ENCODE peak calls at places on chromosomes 5 and 9, in six cellular contexts. O is H1, M is H9, Z is IMR-90, U is neuronal stem cell, Q is mesenchymal stem cell. A is an unnamed sample.

GRCh38 chr9:105676351-105676923 is 14.2 kb downstream of the TAL2 start:
- DNase-seq in O (no peak), M (no peak), Z (no peak), U (peak; percentile 88), Q (no peak), A (no peak)

GRCh38 chr9:20442461-20443319 is 179.6 kb downstream of the MLLT3 start:
- DNase-seq in O (no peak), M (no peak), Z (no peak), U (no peak), Q (no peak), A (no peak)

GRCh38 chr5:153084476-153084875 is 406.0 kb upstream of the GRIA1 start:
- DNase-seq in O (no peak), M (no peak), Z (no peak), U (no peak), Q (no peak), A (peak; percentile 2)

GRCh38 chr9:72384710-72385475 is 19.9 kb upstream of the ZFAND5 start:
- DNase-seq in O (no peak), M (no peak), Z (peak; percentile 37), U (no peak), Q (peak; percentile 20), A (no peak)

GRCh38 chr5:82274343-82275266 is 3.5 kb downstream of the RPS23 start:
- DNase-seq in O (peak; percentile 90), M (peak; percentile 93), Z (no peak), U (no peak), Q (no peak), A (no peak)

GRCh38 chr9:110742741-110743371 is 74.3 kb downstream of the MUSK start:
- DNase-seq in O (no peak), M (no peak), Z (peak; percentile 93), U (peak; percentile 41), Q (peak; percentile 53), A (no peak)

GRCh38 chr5:94901071-94901979 is 282.9 kb downstream of the SLF1 start:
- DNase-seq in O (no peak), M (no peak), Z (peak; percentile 22), U (no peak), Q (peak; percentile 62), A (no peak)

GRCh38 chr9:92669527-92669889 is 423 bp downstream of the IPPK start:
- DNase-seq in O (peak; percentile 56), M (no peak), Z (no peak), U (no peak), Q (peak; percentile 63), A (no peak)

GRCh38 chr5:57650360-57651069 is 167.9 kb upstream of the ACTBL2 start:
- DNase-seq in O (peak; percentile 49), M (peak; percentile 82), Z (peak; percentile 53), U (no peak), Q (peak; percentile 49), A (peak; percentile 86)

GRCh38 chr9:120935383-120935857 is 8.8 kb upstream of the TRAF1 start:
- DNase-seq in O (no peak), M (no peak), Z (peak; percentile 91), U (no peak), Q (peak; percentile 93), A (peak; percentile 55)
- H2AFZ ChIP-seq in O (no peak overlapping the region), M (no peak overlapping the region), Z (peak overlapping the region; percentile 78), U (no peak overlapping the region), Q (peak overlapping the region; percentile 81), A (no peak overlapping the region)

GRCh38 chr9:32915802-32916201 is 85.6 kb downstream of the APTX start:
- DNase-seq in O (no peak), M (no peak), Z (no peak), U (no peak), Q (no peak), A (no peak)
- H4K91ac ChIP-seq in O (no peak overlapping the region), M (no peak overlapping the region), Z (no peak overlapping the region), U (no peak overlapping the region), Q (no peak overlapping the region), A (no peak overlapping the region)

GRCh38 chr9:69395718-69396117 is 70.7 kb downstream of the ENTREP1 start:
- DNase-seq in O (no peak), M (no peak), Z (no peak), U (no peak), Q (no peak), A (no peak)
- H3K23ac ChIP-seq in O (no peak overlapping the region), M (no peak overlapping the region), Z (no peak overlapping the region), U (no peak overlapping the region), Q (no peak overlapping the region), A (no peak overlapping the region)

DNA sequence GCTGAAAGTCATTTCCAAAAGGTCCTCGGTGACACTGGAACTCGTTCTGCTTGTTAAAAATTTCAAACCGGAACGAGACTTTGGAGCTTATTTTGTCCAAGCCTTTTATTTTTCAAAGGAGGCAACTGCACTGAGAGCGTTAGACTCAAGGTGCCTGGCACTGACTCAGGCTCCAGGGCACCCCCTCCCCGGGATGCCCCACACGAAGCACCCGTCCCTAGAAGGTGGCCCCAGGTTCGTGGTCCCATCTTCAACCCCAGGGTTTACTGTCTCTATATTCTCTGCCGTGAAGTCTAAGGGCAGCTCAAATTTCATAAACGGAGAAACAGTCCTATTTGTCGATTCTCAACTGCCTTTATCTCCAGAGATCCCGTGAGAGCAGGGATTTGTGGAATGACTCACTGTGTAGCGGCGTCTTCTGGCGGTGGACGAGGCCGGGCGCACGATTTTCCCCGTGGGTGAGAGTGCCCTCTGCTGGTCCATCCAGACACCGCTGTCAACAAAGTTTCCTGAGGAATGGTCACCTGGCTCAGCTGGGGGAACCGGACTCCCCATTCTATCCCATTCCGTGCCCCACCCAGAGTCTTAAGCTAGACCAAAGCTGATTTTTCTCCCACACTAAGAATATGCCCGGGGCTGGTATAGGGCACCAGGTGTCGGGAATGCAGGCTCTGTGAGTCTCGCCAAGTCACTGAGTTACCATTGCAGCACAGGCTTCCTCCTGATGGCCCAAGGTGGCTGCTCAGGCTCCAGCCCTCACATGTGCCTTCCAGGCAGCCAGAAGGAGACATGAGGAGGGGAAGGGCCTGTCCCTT is 27.1 kb upstream of the SLC6A19 start:
- DNase-seq in O (peak; percentile 90), M (peak; percentile 75), Z (peak; percentile 74), U (no peak), Q (peak; percentile 79), A (peak; percentile 10)
- H2AFZ ChIP-seq in O (no peak overlapping the region), M (no peak overlapping the region), Z (peak overlapping the region; percentile 49), U (no peak overlapping the region), Q (no peak overlapping the region), A (no peak overlapping the region)

GRCh38 chr9:107691649-107692048 is 202.1 kb upstream of the KLF4 start:
- DNase-seq in O (no peak), M (no peak), Z (no peak), U (no peak), Q (no peak), A (no peak)
- H4K91ac ChIP-seq in O (no peak overlapping the region), M (no peak overlapping the region), Z (no peak overlapping the region), U (no peak overlapping the region), Q (no peak overlapping the region), A (no peak overlapping the region)

GRCh38 chr5:74638776-74639537 is 1.6 kb downstream of the ENC1 start:
- DNase-seq in O (no peak), M (no peak), Z (peak; percentile 61), U (no peak), Q (peak; percentile 60), A (peak; percentile 28)

GRCh38 chr5:74640450-74641013 is at the start of gene ENC1:
- DNase-seq in O (peak; percentile 90), M (peak; percentile 92), Z (peak; percentile 84), U (peak; percentile 94), Q (peak; percentile 93), A (peak; percentile 91)

GRCh38 chr5:74641014-74641777 is 668 bp upstream of the ENC1 start:
- DNase-seq in O (peak; percentile 77), M (peak; percentile 84), Z (peak; percentile 64), U (peak; percentile 65), Q (peak; percentile 87), A (peak; percentile 68)

GRCh38 chr5:74641778-74642542 is 1.4 kb upstream of the ENC1 start:
- DNase-seq in O (peak; percentile 59), M (no peak), Z (peak; percentile 87), U (peak; percentile 44), Q (peak; percentile 86), A (peak; percentile 81)

GRCh38 chr5:74639538-74640449 is 734 bp downstream of the ENC1 start:
- DNase-seq in O (peak; percentile 67), M (peak; percentile 43), Z (peak; percentile 49), U (no peak), Q (peak; percentile 68), A (no peak)
- H3K23ac ChIP-seq in O (no peak overlapping the region), M (no peak overlapping the region), Z (peak overlapping the region; percentile 3), U (peak overlapping the region; percentile 96), Q (peak overlapping the region; percentile 60), A (no peak overlapping the region)

GRCh38 chr5:174425271-174425963 is 299.0 kb upstream of the MSX2 start:
- DNase-seq in O (no peak), M (no peak), Z (no peak), U (no peak), Q (no peak), A (no peak)
- H2AFZ ChIP-seq in O (no peak overlapping the region), M (no peak overlapping the region), Z (peak overlapping the region; percentile 56), U (no peak overlapping the region), Q (no peak overlapping the region), A (peak overlapping the region; percentile 18)

GRCh38 chr5:22496666-22497065 is 356.5 kb downstream of the CDH12 start:
- DNase-seq in O (no peak), M (no peak), Z (no peak), U (no peak), Q (no peak), A (no peak)
- H4K91ac ChIP-seq in O (no peak overlapping the region), M (no peak overlapping the region), Z (no peak overlapping the region), U (no peak overlapping the region), Q (no peak overlapping the region), A (no peak overlapping the region)

GRCh38 chr5:154522284-154522683 is 44.3 kb upstream of the HAND1 start:
- DNase-seq in O (no peak), M (no peak), Z (no peak), U (no peak), Q (no peak), A (no peak)

GRCh38 chr5:154523104-154523503 is 45.1 kb upstream of the HAND1 start:
- DNase-seq in O (no peak), M (no peak), Z (no peak), U (no peak), Q (no peak), A (no peak)

GRCh38 chr5:154519375-154519774 is 41.3 kb upstream of the HAND1 start:
- DNase-seq in O (no peak), M (no peak), Z (peak; percentile 31), U (no peak), Q (peak; percentile 29), A (no peak)

GRCh38 chr5:154521756-154522155 is 43.7 kb upstream of the HAND1 start:
- DNase-seq in O (no peak), M (no peak), Z (no peak), U (no peak), Q (no peak), A (no peak)

GRCh38 chr5:154520861-154521453 is 42.9 kb upstream of the HAND1 start:
- DNase-seq in O (peak; percentile 93), M (peak; percentile 94), Z (no peak), U (peak; percentile 66), Q (peak; percentile 25), A (peak; percentile 15)
- H3K23ac ChIP-seq in O (no peak overlapping the region), M (no peak overlapping the region), Z (no peak overlapping the region), U (no peak overlapping the region), Q (no peak overlapping the region), A (no peak overlapping the region)